ENCODE peak calls at places on chromosomes 1 and 21, in nine cellular contexts. One of them, this sample, is unnamed. For H3K4me1, the result is how much of the 10 kb centered on the place peaks cover.

GRCh38 chr1:17438176-17438976 is 1.1 kb downstream of the RCC2 start:
- DNase-seq in foreskin keratinocyte: no peak
- DNase-seq in CD8-positive, alpha-beta T cell: peak
- DNase-seq in cardiac muscle cell: peak
- DNase-seq in Panc1: no peak
- DNase-seq in CD4-positive, alpha-beta memory T cell: peak
- DNase-seq in tibial artery: peak
- DNase-seq in right cardiac atrium: peak
- DNase-seq in right lobe of liver: peak
- DNase-seq in this sample: peak

GRCh38 chr1:96872757-96873156 is 151.2 kb downstream of the PTBP2 start:
- DNase-seq in Panc1: no peak
- DNase-seq in cardiac muscle cell: no peak
- DNase-seq in tibial artery: no peak
- DNase-seq in foreskin keratinocyte: no peak
- DNase-seq in CD4-positive, alpha-beta memory T cell: no peak
- DNase-seq in right cardiac atrium: no peak
- DNase-seq in CD8-positive, alpha-beta T cell: no peak
- DNase-seq in right lobe of liver: no peak
- DNase-seq in this sample: no peak

GRCh38 chr21:29232601-29233541 is 65.9 kb upstream of the BACH1 start:
- DNase-seq in right cardiac atrium: no peak
- DNase-seq in right lobe of liver: no peak
- DNase-seq in cardiac muscle cell: no peak
- DNase-seq in CD4-positive, alpha-beta memory T cell: no peak
- DNase-seq in tibial artery: no peak
- DNase-seq in CD8-positive, alpha-beta T cell: no peak
- DNase-seq in foreskin keratinocyte: no peak
- DNase-seq in Panc1: no peak
- DNase-seq in this sample: no peak

GRCh38 chr1:34684246-34684645 is 70.6 kb upstream of the GJB5 start:
- DNase-seq in foreskin keratinocyte: no peak
- DNase-seq in Panc1: no peak
- DNase-seq in CD8-positive, alpha-beta T cell: no peak
- DNase-seq in tibial artery: no peak
- DNase-seq in CD4-positive, alpha-beta memory T cell: no peak
- DNase-seq in right cardiac atrium: no peak
- DNase-seq in cardiac muscle cell: no peak
- DNase-seq in right lobe of liver: no peak
- DNase-seq in this sample: no peak

GRCh38 chr1:15933684-15934083 is 42.2 kb downstream of the ZBTB17 start:
- DNase-seq in right lobe of liver: no peak
- DNase-seq in right cardiac atrium: no peak
- DNase-seq in Panc1: no peak
- DNase-seq in cardiac muscle cell: no peak
- DNase-seq in foreskin keratinocyte: no peak
- DNase-seq in CD4-positive, alpha-beta memory T cell: no peak
- DNase-seq in tibial artery: no peak
- DNase-seq in CD8-positive, alpha-beta T cell: no peak
- DNase-seq in this sample: no peak

GRCh38 chr1:248811514-248812490 is 13.9 kb downstream of the SH3BP5L start:
- DNase-seq in foreskin keratinocyte: no peak
- DNase-seq in right lobe of liver: no peak
- DNase-seq in tibial artery: no peak
- DNase-seq in right cardiac atrium: no peak
- DNase-seq in cardiac muscle cell: no peak
- DNase-seq in CD8-positive, alpha-beta T cell: no peak
- DNase-seq in CD4-positive, alpha-beta memory T cell: no peak
- DNase-seq in Panc1: no peak
- DNase-seq in this sample: no peak

GRCh38 chr21:36491191-36491916 is 11.4 kb upstream of the CLDN14 start:
- DNase-seq in CD8-positive, alpha-beta T cell: no peak
- DNase-seq in CD4-positive, alpha-beta memory T cell: no peak
- DNase-seq in right lobe of liver: no peak
- DNase-seq in right cardiac atrium: no peak
- DNase-seq in cardiac muscle cell: no peak
- DNase-seq in foreskin keratinocyte: no peak
- DNase-seq in Panc1: no peak
- DNase-seq in tibial artery: no peak
- DNase-seq in this sample: no peak

GRCh38 chr21:21973806-21974205 is 975.6 kb downstream of the NCAM2 start:
- DNase-seq in CD8-positive, alpha-beta T cell: no peak
- DNase-seq in foreskin keratinocyte: no peak
- DNase-seq in right lobe of liver: no peak
- DNase-seq in CD4-positive, alpha-beta memory T cell: no peak
- DNase-seq in right cardiac atrium: no peak
- DNase-seq in cardiac muscle cell: peak
- DNase-seq in tibial artery: no peak
- DNase-seq in Panc1: no peak
- DNase-seq in this sample: no peak

DNA sequence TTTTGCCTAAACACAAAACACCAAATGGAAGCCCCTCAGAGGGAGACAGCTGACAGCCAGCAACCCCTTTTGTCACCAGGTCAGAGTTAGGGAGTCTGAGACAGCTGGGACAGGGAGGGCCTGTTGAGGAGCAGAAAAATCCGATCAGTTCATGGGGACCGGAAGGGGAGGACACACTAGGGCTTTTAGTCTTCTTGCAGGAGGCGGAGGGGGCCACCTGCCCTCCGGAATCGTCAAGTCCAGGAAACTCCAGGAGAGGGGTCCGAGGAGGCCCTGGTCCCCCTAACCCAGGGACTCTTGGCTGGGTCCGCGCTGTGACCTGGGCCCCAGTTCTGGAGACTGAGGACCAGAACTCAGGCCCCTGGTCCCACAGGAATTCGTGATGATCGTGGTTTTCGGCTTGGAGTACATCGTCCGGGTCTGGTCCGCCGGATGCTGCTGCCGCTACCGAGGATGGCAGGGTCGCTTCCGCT is 34.2 kb downstream of the KCNQ4 start:
- DNase-seq in Panc1: no peak
- DNase-seq in foreskin keratinocyte: no peak
- DNase-seq in right cardiac atrium: no peak
- DNase-seq in cardiac muscle cell: no peak
- DNase-seq in CD8-positive, alpha-beta T cell: no peak
- DNase-seq in right lobe of liver: no peak
- DNase-seq in tibial artery: no peak
- DNase-seq in CD4-positive, alpha-beta memory T cell: no peak
- DNase-seq in this sample: no peak
- H3K27ac ChIP-seq in Panc1: no peak
- H3K27ac ChIP-seq in foreskin keratinocyte: no peak
- H3K27ac ChIP-seq in right cardiac atrium: no peak
- H3K27ac ChIP-seq in cardiac muscle cell: no peak
- H3K27ac ChIP-seq in CD8-positive, alpha-beta T cell: peak
- H3K27ac ChIP-seq in right lobe of liver: no peak
- H3K27ac ChIP-seq in tibial artery: no peak
- H3K27ac ChIP-seq in CD4-positive, alpha-beta memory T cell: peak
- H3K27ac ChIP-seq in this sample: no peak

GRCh38 chr1:151841141-151841540 is 1.5 kb upstream of the C2CD4D start:
- DNase-seq in right cardiac atrium: no peak
- DNase-seq in Panc1: no peak
- DNase-seq in CD8-positive, alpha-beta T cell: no peak
- DNase-seq in cardiac muscle cell: no peak
- DNase-seq in right lobe of liver: no peak
- DNase-seq in foreskin keratinocyte: no peak
- DNase-seq in tibial artery: no peak
- DNase-seq in CD4-positive, alpha-beta memory T cell: no peak
- DNase-seq in this sample: no peak

GRCh38 chr1:151837841-151838490 is 1.7 kb downstream of the C2CD4D start:
- DNase-seq in right lobe of liver: no peak
- DNase-seq in CD8-positive, alpha-beta T cell: no peak
- DNase-seq in right cardiac atrium: no peak
- DNase-seq in Panc1: no peak
- DNase-seq in cardiac muscle cell: peak
- DNase-seq in foreskin keratinocyte: no peak
- DNase-seq in tibial artery: no peak
- DNase-seq in CD4-positive, alpha-beta memory T cell: peak
- DNase-seq in this sample: peak

GRCh38 chr1:151839457-151840409 is at the start of gene C2CD4D:
- DNase-seq in Panc1: no peak
- DNase-seq in right cardiac atrium: peak
- DNase-seq in CD8-positive, alpha-beta T cell: peak
- DNase-seq in CD4-positive, alpha-beta memory T cell: peak
- DNase-seq in tibial artery: peak
- DNase-seq in foreskin keratinocyte: peak
- DNase-seq in right lobe of liver: no peak
- DNase-seq in cardiac muscle cell: peak
- DNase-seq in this sample: peak

GRCh38 chr1:151838491-151839412 is 868 bp downstream of the C2CD4D start:
- DNase-seq in CD8-positive, alpha-beta T cell: no peak
- DNase-seq in right cardiac atrium: peak
- DNase-seq in tibial artery: peak
- DNase-seq in cardiac muscle cell: peak
- DNase-seq in foreskin keratinocyte: no peak
- DNase-seq in right lobe of liver: no peak
- DNase-seq in CD4-positive, alpha-beta memory T cell: peak
- DNase-seq in Panc1: no peak
- DNase-seq in this sample: no peak

DNA sequence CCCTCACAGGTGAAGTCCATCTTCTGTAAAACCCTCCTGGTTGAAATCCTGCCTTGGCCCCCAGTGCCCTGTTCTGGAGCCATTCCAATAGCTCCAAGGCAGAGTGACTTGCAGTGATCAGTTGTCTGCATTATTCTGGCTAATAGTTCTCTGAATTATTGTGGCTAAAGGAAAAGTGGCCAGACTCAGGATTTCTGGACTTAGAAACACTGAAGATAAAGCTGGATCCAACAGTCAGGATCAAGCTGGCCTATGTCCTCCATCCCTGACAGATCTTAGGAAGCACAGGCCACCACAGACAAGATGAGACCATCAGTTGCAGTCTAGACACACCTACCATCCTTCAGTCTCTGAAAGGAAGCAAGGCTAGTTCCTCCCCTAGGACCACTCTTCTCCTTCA is 801 bp upstream of the C2CD4D start:
- DNase-seq in Panc1: no peak
- DNase-seq in right cardiac atrium: no peak
- DNase-seq in right lobe of liver: no peak
- DNase-seq in CD8-positive, alpha-beta T cell: no peak
- DNase-seq in foreskin keratinocyte: no peak
- DNase-seq in tibial artery: no peak
- DNase-seq in cardiac muscle cell: no peak
- DNase-seq in CD4-positive, alpha-beta memory T cell: no peak
- DNase-seq in this sample: no peak
- H3K4me1 ChIP-seq in Panc1: under half
- H3K4me1 ChIP-seq in right cardiac atrium: under half
- H3K4me1 ChIP-seq in right lobe of liver: under half
- H3K4me1 ChIP-seq in CD8-positive, alpha-beta T cell: under half
- H3K4me1 ChIP-seq in foreskin keratinocyte: under half
- H3K4me1 ChIP-seq in tibial artery: under half
- H3K4me1 ChIP-seq in cardiac muscle cell: under half
- H3K4me1 ChIP-seq in CD4-positive, alpha-beta memory T cell: under half
- H3K4me1 ChIP-seq in this sample: under half

GRCh38 chr1:6329851-6330250 is 63.7 kb downstream of the ACOT7 start:
- DNase-seq in CD4-positive, alpha-beta memory T cell: no peak
- DNase-seq in tibial artery: no peak
- DNase-seq in foreskin keratinocyte: no peak
- DNase-seq in right cardiac atrium: no peak
- DNase-seq in CD8-positive, alpha-beta T cell: no peak
- DNase-seq in right lobe of liver: no peak
- DNase-seq in cardiac muscle cell: no peak
- DNase-seq in Panc1: no peak
- DNase-seq in this sample: no peak

GRCh38 chr1:6330410-6330827 is 63.1 kb downstream of the ACOT7 start:
- DNase-seq in CD8-positive, alpha-beta T cell: no peak
- DNase-seq in cardiac muscle cell: no peak
- DNase-seq in foreskin keratinocyte: no peak
- DNase-seq in right cardiac atrium: no peak
- DNase-seq in right lobe of liver: no peak
- DNase-seq in Panc1: no peak
- DNase-seq in tibial artery: no peak
- DNase-seq in CD4-positive, alpha-beta memory T cell: no peak
- DNase-seq in this sample: no peak

GRCh38 chr1:6331543-6332246 is 61.9 kb downstream of the ACOT7 start:
- DNase-seq in right lobe of liver: no peak
- DNase-seq in cardiac muscle cell: no peak
- DNase-seq in CD4-positive, alpha-beta memory T cell: no peak
- DNase-seq in CD8-positive, alpha-beta T cell: no peak
- DNase-seq in tibial artery: no peak
- DNase-seq in foreskin keratinocyte: no peak
- DNase-seq in right cardiac atrium: no peak
- DNase-seq in Panc1: no peak
- DNase-seq in this sample: no peak

GRCh38 chr1:6328696-6329095 is 64.9 kb downstream of the ACOT7 start:
- DNase-seq in CD8-positive, alpha-beta T cell: no peak
- DNase-seq in tibial artery: no peak
- DNase-seq in right lobe of liver: no peak
- DNase-seq in CD4-positive, alpha-beta memory T cell: no peak
- DNase-seq in Panc1: no peak
- DNase-seq in foreskin keratinocyte: no peak
- DNase-seq in cardiac muscle cell: no peak
- DNase-seq in right cardiac atrium: no peak
- DNase-seq in this sample: peak

GRCh38 chr1:6329392-6329791 is 64.2 kb downstream of the ACOT7 start:
- DNase-seq in CD8-positive, alpha-beta T cell: no peak
- DNase-seq in CD4-positive, alpha-beta memory T cell: no peak
- DNase-seq in Panc1: no peak
- DNase-seq in cardiac muscle cell: no peak
- DNase-seq in right cardiac atrium: no peak
- DNase-seq in foreskin keratinocyte: no peak
- DNase-seq in tibial artery: no peak
- DNase-seq in right lobe of liver: no peak
- DNase-seq in this sample: no peak
- H3K27ac ChIP-seq in CD8-positive, alpha-beta T cell: no peak
- H3K27ac ChIP-seq in CD4-positive, alpha-beta memory T cell: no peak
- H3K27ac ChIP-seq in Panc1: no peak
- H3K27ac ChIP-seq in cardiac muscle cell: no peak
- H3K27ac ChIP-seq in right cardiac atrium: no peak
- H3K27ac ChIP-seq in foreskin keratinocyte: no peak
- H3K27ac ChIP-seq in tibial artery: no peak
- H3K27ac ChIP-seq in right lobe of liver: no peak
- H3K27ac ChIP-seq in this sample: no peak

GRCh38 chr1:23959461-23960290 is at the start of gene PNRC2:
- DNase-seq in Panc1: no peak
- DNase-seq in tibial artery: peak
- DNase-seq in right lobe of liver: peak
- DNase-seq in right cardiac atrium: peak
- DNase-seq in cardiac muscle cell: peak
- DNase-seq in foreskin keratinocyte: peak
- DNase-seq in CD8-positive, alpha-beta T cell: peak
- DNase-seq in CD4-positive, alpha-beta memory T cell: peak
- DNase-seq in this sample: peak

GRCh38 chr1:23960291-23960718 is 677 bp downstream of the PNRC2 start:
- DNase-seq in CD8-positive, alpha-beta T cell: no peak
- DNase-seq in right cardiac atrium: no peak
- DNase-seq in right lobe of liver: no peak
- DNase-seq in cardiac muscle cell: no peak
- DNase-seq in foreskin keratinocyte: no peak
- DNase-seq in tibial artery: no peak
- DNase-seq in Panc1: no peak
- DNase-seq in CD4-positive, alpha-beta memory T cell: no peak
- DNase-seq in this sample: no peak

GRCh38 chr1:23957096-23957495 is 2.5 kb upstream of the PNRC2 start:
- DNase-seq in Panc1: no peak
- DNase-seq in cardiac muscle cell: no peak
- DNase-seq in foreskin keratinocyte: peak
- DNase-seq in tibial artery: no peak
- DNase-seq in CD4-positive, alpha-beta memory T cell: no peak
- DNase-seq in CD8-positive, alpha-beta T cell: no peak
- DNase-seq in right lobe of liver: no peak
- DNase-seq in right cardiac atrium: no peak
- DNase-seq in this sample: peak

GRCh38 chr1:23963617-23964234 is 4.1 kb downstream of the PNRC2 start:
- DNase-seq in tibial artery: no peak
- DNase-seq in right lobe of liver: no peak
- DNase-seq in right cardiac atrium: no peak
- DNase-seq in Panc1: no peak
- DNase-seq in CD8-positive, alpha-beta T cell: no peak
- DNase-seq in foreskin keratinocyte: no peak
- DNase-seq in CD4-positive, alpha-beta memory T cell: no peak
- DNase-seq in cardiac muscle cell: no peak
- DNase-seq in this sample: no peak

DNA sequence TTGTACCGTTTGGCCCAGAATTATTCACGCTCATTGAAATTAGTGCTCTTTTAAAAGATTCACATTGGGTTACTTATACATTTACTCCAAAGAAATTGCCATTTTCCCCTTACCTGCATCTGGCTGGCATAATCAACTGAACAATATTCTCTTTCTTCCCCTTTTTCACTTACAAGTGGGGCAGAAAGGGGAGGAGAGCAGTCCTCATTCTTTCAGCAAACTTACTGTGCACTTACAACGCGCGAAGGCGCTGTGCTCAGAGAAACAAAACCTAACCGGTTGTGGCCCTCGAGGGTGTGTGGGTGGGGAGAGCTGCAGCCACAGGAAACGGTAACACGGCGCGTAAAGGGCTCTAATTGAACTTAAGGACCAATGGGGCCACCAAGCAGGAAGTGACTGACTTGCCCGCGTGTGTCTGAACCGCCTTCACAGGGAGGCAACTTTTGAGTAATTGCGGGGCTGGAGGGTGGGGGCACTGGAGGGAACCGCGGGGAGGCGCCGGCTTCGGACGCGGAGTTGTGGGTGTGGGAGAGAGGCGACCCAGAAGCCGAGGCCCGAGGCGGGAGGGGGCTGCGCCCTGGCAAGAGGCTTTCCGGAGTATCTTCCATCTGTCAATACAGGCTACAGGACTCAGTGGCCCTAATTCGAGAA is 693 bp upstream of the PNRC2 start:
- DNase-seq in cardiac muscle cell: peak
- DNase-seq in CD8-positive, alpha-beta T cell: peak
- DNase-seq in foreskin keratinocyte: peak
- DNase-seq in right cardiac atrium: peak
- DNase-seq in Panc1: no peak
- DNase-seq in CD4-positive, alpha-beta memory T cell: peak
- DNase-seq in right lobe of liver: peak
- DNase-seq in tibial artery: peak
- DNase-seq in this sample: peak
- H3K4me1 ChIP-seq in cardiac muscle cell: under half
- H3K4me1 ChIP-seq in CD8-positive, alpha-beta T cell: under half
- H3K4me1 ChIP-seq in foreskin keratinocyte: under half
- H3K4me1 ChIP-seq in right cardiac atrium: under half
- H3K4me1 ChIP-seq in Panc1: half or more
- H3K4me1 ChIP-seq in CD4-positive, alpha-beta memory T cell: under half
- H3K4me1 ChIP-seq in right lobe of liver: under half
- H3K4me1 ChIP-seq in tibial artery: under half
- H3K4me1 ChIP-seq in this sample: under half